ENCODE peak calls at places on chromosome 10, in six cellular contexts. X is stomach, N is A673, D is heart left ventricle, L is A549, F is upper lobe of right lung. Y is an unnamed sample.

GRCh38 chr10:93160140-93160539 is 86.4 kb downstream of the CYP26A1 start:
- DNase-seq in F (no peak), L (no peak), N (no peak), X (no peak), D (no peak), Y (no peak)

GRCh38 chr10:49539320-49539885 is 482 bp upstream of the ERCC6 start:
- DNase-seq in N (peak; percentile 17), X (peak; percentile 50), D (peak; percentile 23), L (peak; percentile 46), F (peak; percentile 70), Y (peak; percentile 36)

GRCh38 chr10:92761576-92761975 is 71.8 kb downstream of the HHEX start:
- DNase-seq in D (no peak), L (no peak), F (no peak), N (no peak), X (no peak), Y (no peak)

GRCh38 chr10:64363687-64364086 is 842.5 kb downstream of the REEP3 start:
- DNase-seq in D (no peak), X (no peak), N (no peak), L (no peak), F (no peak), Y (no peak)

GRCh38 chr10:98852686-98853085 is 383.0 kb downstream of the HPSE2 start:
- DNase-seq in N (peak; percentile 1), L (peak; percentile 15), D (no peak), X (no peak), F (no peak), Y (no peak)

GRCh38 chr10:25725917-25726716 is 207.9 kb upstream of the MYO3A start:
- DNase-seq in D (peak; percentile 10), L (peak; percentile 66), F (no peak), N (peak; percentile 89), X (no peak), Y (no peak)

GRCh38 chr10:34743804-34744203 is 71.3 kb downstream of the PARD3 start:
- DNase-seq in N (no peak), D (peak; percentile 52), L (no peak), X (no peak), F (no peak), Y (no peak)

GRCh38 chr10:124743188-124744046 is 761 bp downstream of the FAM53B start:
- DNase-seq in D (no peak), N (peak; percentile 47), F (peak; percentile 82), X (peak; percentile 46), L (peak; percentile 27), Y (no peak)

GRCh38 chr10:5565671-5566581 is 41.2 kb downstream of the CALML3 start:
- DNase-seq in D (no peak), N (no peak), L (no peak), F (peak; percentile 52), X (peak; percentile 3), Y (no peak)

GRCh38 chr10:79143879-79144278 is 75.1 kb downstream of the ZMIZ1 start:
- DNase-seq in N (peak; percentile 47), L (no peak), F (no peak), D (no peak), X (no peak), Y (no peak)

GRCh38 chr10:33772370-33773331 is 438.2 kb upstream of the NRP1 start:
- DNase-seq in N (peak; percentile 10), L (no peak), D (peak; percentile 56), F (no peak), X (no peak), Y (no peak)

GRCh38 chr10:118870467-118871243 is 115.9 kb upstream of the CACUL1 start:
- DNase-seq in X (no peak), N (peak; percentile 47), L (peak; percentile 52), D (peak; percentile 19), F (no peak), Y (peak; percentile 46)

GRCh38 chr10:106917452-106918055 is 247.0 kb downstream of the SORCS1 start:
- DNase-seq in D (peak; percentile 13), F (no peak), L (no peak), N (peak; percentile 64), X (peak; percentile 36), Y (no peak)

GRCh38 chr10:26737730-26738129 is 40.2 kb downstream of the PDSS1 start:
- DNase-seq in N (no peak), F (no peak), L (no peak), X (no peak), D (no peak), Y (no peak)

GRCh38 chr10:22479419-22479818 is 134.1 kb downstream of the SPAG6 start:
- DNase-seq in N (peak; percentile 24), F (no peak), L (no peak), X (no peak), D (no peak), Y (peak; percentile 75)

GRCh38 chr10:96626795-96627194 is 40.0 kb upstream of the TM9SF3 start:
- DNase-seq in F (no peak), N (peak; percentile 12), X (no peak), D (no peak), L (peak; percentile 21), Y (no peak)
- H3K27ac ChIP-seq in F (no peak overlapping the region), N (no peak overlapping the region), X (no peak overlapping the region), D (no peak overlapping the region), L (no peak overlapping the region), Y (no peak overlapping the region)

GRCh38 chr10:71661060-71661622 is 58.4 kb downstream of the C10orf105 start:
- DNase-seq in D (no peak), F (no peak), X (no peak), N (no peak), L (no peak), Y (no peak)
- TF ChIP-seq CTCF in D (no peak), F (no peak), X (no peak), N (no peak), L (no peak), Y (no peak)

DNA sequence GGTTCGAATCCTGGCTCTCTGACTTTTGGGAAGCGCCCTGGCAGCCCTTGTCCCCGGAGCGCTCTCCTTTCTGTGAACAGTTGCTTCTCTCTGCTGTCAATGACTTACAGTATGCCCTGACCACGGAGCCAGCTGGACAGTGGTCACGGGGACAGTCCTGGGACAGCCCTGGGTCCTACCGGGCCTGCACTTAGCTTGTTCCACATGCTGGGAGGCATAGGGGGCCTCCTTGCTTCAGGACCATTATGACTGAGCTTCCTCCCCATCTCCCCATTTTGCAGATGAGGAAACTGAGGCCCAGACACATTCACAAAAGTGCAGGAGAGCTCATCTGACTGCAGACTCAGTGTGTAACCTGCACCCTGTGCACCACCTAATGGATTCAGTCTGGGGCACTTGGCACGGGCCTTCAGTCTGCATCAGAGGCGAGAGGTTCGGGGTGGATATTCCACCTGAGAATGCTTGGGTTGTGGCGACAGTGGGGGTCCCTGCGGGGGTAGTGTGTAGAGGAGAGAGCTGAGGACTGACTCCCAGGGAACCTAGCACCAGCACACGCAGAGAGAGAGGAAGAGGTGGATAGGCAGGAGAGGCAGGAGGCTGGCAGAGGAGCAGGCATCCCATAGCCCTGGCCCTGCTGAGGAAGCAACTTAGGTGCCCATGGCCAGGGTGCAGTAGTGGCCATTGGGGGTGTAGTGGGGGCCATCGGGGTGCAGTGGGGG is 1.6 kb downstream of the DOCK1 start:
- DNase-seq in N (no peak), L (no peak), F (no peak), D (no peak), X (no peak), Y (no peak)
- H3K27ac ChIP-seq in N (no peak overlapping the region), L (peak overlapping the region; percentile 98), F (no peak overlapping the region), D (no peak overlapping the region), X (no peak overlapping the region), Y (peak overlapping the region; percentile 85)

DNA sequence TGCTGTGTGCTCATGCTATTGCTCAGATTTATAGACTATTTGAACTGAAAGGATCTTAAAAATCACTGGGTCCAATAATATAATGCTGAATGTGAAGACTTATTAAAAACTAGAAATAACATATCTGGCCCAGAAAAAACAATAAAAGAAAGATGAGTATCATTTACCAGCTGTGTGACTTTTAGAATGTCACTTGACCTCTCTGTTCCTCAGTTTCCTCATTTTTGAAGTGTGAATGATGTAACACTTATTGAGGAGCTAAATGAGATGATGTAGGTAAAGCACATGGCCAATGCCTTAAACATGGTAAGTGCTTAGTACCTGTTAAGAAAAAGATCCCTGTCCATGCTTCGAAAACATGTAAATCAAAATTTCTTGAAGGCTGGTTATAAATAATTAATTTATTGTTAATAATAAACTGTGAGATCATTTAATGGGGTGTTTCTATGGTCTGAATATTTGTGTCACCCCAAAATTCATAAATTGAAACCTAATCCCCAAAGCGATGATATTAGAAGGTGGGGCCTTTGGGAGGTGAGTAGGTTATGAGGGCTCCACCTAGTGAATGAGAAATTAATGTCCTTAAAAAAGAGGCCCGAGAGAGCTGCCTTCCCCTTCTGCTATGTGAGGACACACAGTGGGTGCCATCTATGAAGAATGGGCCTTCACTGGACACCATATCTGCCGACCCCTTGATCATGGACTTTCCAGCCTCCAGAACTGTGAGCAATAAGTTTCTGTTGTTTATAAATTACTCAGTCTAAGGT is 13.0 kb downstream of the DNTT start:
- DNase-seq in L (no peak), F (no peak), D (no peak), N (no peak), X (no peak), Y (no peak)
- TF ChIP-seq CTCF in L (peak; percentile 12), F (no peak), D (no peak), N (no peak), X (no peak), Y (no peak)

DNA sequence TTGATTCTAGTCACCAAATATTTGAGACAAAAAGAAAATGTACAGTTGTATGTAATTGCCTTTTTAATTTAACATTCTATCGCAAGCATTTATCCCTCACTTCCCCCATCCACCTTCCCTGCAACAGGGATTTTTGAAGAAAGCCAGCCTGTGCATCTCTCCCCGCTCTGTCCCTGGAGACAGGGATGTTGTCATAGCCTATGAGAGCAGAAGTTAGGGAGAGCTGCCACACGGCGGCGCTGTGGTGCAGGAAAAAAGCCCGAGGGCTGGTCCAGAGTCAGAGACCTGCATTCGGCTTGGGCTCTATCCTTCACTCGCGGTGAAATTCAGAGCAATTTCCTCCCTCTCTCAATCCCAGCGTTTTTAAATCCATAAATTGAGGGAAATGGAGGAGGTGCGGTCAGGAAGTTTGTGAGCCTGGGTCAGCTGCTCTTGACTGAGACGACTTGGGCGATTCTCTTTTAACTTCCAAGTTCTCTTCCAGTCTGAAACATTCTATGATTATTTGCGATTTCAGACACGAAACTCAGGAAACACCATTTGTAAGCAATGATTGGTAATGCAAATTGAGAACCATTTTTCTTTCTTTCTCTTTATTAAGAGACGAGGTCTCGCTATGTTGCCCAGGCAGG is 17.5 kb downstream of the HKDC1 start:
- DNase-seq in L (peak; percentile 66), F (peak; percentile 91), D (peak; percentile 86), N (peak; percentile 91), X (peak; percentile 90), Y (peak; percentile 91)
- H3K27ac ChIP-seq in L (no peak overlapping the region), F (no peak overlapping the region), D (no peak overlapping the region), N (no peak overlapping the region), X (no peak overlapping the region), Y (no peak overlapping the region)

DNA sequence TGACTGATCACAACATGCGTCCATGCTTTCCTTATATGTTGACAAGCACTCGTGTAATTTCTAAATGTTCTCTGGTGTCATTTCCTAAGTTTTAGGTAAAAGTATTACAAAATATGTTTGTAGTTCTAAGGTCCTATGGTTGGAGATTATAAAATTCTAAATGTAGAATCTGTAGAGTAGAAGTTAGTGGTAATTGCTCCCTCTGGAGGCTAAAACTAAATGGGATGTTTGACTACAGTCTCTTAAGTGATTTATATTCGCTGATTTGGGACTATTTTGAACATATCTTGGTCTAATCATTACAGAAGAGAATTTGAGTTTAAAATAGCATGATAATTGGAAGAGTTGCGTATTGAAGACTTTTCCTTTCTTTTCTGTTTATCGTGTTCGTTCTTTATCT is 74.1 kb downstream of the ZMYND11 start:
- DNase-seq in F (no peak), N (no peak), L (peak; percentile 18), X (no peak), D (no peak), Y (no peak)
- TF ChIP-seq CTCF in F (peak; percentile 10), N (peak; percentile 56), L (peak; percentile 21), X (no peak), D (peak; percentile 18), Y (peak; percentile 13)